ENCODE peak calls at places on chromosome 16, in seven cellular contexts. C is heart right ventricle, L is stomach, O is prostate gland, Z is thyroid gland, W is endothelial cell, K is breast epithelium. V is an unnamed sample.

GRCh38 chr16:31138621-31139578 is 3.4 kb upstream of the PRSS8 start:
- DNase-seq in C (no peak), L (peak), O (peak), Z (peak), W (no peak), K (no peak), V (peak)

GRCh38 chr16:88387177-88387576 is 4.4 kb downstream of the ZNF469 start:
- DNase-seq in C (no peak), L (no peak), O (no peak), Z (no peak), W (no peak), K (no peak), V (peak)

GRCh38 chr16:63877401-63877800 is 1244.5 kb downstream of the CDH11 start:
- DNase-seq in C (no peak), L (no peak), O (no peak), Z (no peak), W (no peak), K (no peak), V (no peak)

GRCh38 chr16:28609631-28610594 is at the start of gene SULT1A1:
- DNase-seq in C (peak), L (peak), O (no peak), Z (peak), W (no peak), K (peak), V (peak)

GRCh38 chr16:85306071-85306792 is 194.0 kb upstream of the CIBAR2 start:
- DNase-seq in C (peak), L (peak), O (peak), Z (peak), W (no peak), K (peak), V (peak)

GRCh38 chr16:78200023-78200389 is 100.6 kb downstream of the WWOX start:
- DNase-seq in C (no peak), L (no peak), O (no peak), Z (no peak), W (no peak), K (no peak), V (no peak)

GRCh38 chr16:29736112-29736511 is 9.7 kb downstream of the C16orf54 start:
- DNase-seq in C (no peak), L (no peak), O (no peak), Z (no peak), W (no peak), K (no peak), V (no peak)

GRCh38 chr16:84841787-84842300 is 22.1 kb downstream of the CRISPLD2 start:
- DNase-seq in C (no peak), L (peak), O (peak), Z (peak), W (no peak), K (peak), V (no peak)

GRCh38 chr16:88835383-88835782 is 21.4 kb downstream of the GALNS start:
- DNase-seq in C (no peak), L (no peak), O (no peak), Z (peak), W (no peak), K (no peak), V (peak)

GRCh38 chr16:8796469-8797363 is 723 bp downstream of the TMEM186 start:
- DNase-seq in C (no peak), L (no peak), O (no peak), Z (no peak), W (no peak), K (no peak), V (peak)

GRCh38 chr16:8797364-8798173 is at the start of the genes PMM2 and TMEM186:
- DNase-seq in C (peak), L (peak), O (peak), Z (peak), W (peak), K (peak), V (peak)

GRCh38 chr16:8798174-8798527 is 512 bp downstream of the PMM2 start:
- DNase-seq in C (no peak), L (no peak), O (no peak), Z (no peak), W (no peak), K (no peak), V (peak)

GRCh38 chr16:8795818-8796217 is 1.6 kb downstream of the TMEM186 start:
- DNase-seq in C (no peak), L (no peak), O (no peak), Z (no peak), W (no peak), K (no peak), V (no peak)

GRCh38 chr16:8795096-8795495 is 2.3 kb downstream of the TMEM186 start:
- DNase-seq in C (no peak), L (no peak), O (no peak), Z (no peak), W (no peak), K (no peak), V (no peak)
- TF ChIP-seq CTCF in C (no peak), L (no peak), O (no peak), Z (no peak), W (no peak), K (no peak), V (no peak)

DNA sequence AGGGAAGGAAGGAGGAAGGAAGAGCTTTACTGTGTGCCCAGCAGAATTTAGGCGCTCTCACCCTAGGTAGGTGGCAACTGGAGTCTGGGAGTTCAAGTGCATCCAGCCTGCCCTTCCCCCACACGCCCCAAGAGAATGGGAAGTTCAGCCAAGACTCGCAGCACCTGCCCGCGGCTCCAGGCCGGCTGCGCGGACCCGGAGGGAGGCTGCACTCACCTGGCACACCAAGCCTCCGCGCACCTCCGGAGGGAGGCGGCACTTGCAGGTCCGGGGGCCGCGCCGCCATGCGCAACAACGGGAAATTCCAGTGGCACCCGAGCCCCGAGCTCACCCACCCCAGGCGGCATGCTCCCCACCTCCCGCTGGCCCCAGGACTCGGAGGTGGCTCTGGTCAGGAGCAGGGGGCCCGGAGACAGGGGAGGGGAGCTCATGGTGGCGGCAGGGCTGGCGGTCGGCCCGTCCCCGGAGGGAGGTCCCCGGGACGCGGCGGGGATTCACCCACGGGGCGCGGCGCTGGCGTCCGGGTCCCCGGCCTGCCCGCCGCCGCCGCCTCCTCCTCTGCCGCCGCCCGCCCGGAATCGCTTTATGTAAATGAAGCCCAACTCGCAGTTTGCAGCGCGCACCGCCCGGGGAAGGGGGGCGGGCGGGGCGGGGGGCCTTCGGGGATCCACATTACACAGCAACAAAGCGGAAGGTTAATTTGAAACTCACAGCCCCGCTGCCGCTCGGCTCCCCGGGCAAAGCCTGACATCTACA is at the start of gene ZFHX3:
- DNase-seq in C (peak), L (peak), O (peak), Z (peak), W (no peak), K (peak), V (peak)
- TF ChIP-seq CTCF in C (no peak), L (no peak), O (no peak), Z (no peak), W (no peak), K (no peak), V (peak)

GRCh38 chr16:35184356-35184870 is 1725.0 kb downstream of the TP53TG3F start:
- DNase-seq in C (no peak), L (no peak), O (no peak), Z (no peak), W (no peak), K (no peak), V (no peak)

GRCh38 chr16:35185366-35186044 is 1726.1 kb downstream of the TP53TG3F start:
- DNase-seq in C (no peak), L (no peak), O (no peak), Z (no peak), W (no peak), K (no peak), V (no peak)

GRCh38 chr16:35186045-35186759 is 1726.8 kb downstream of the TP53TG3F start:
- DNase-seq in C (no peak), L (no peak), O (no peak), Z (no peak), W (no peak), K (no peak), V (no peak)

GRCh38 chr16:35187665-35188225 is 1728.3 kb downstream of the TP53TG3F start:
- DNase-seq in C (no peak), L (no peak), O (no peak), Z (no peak), W (no peak), K (no peak), V (no peak)

DNA sequence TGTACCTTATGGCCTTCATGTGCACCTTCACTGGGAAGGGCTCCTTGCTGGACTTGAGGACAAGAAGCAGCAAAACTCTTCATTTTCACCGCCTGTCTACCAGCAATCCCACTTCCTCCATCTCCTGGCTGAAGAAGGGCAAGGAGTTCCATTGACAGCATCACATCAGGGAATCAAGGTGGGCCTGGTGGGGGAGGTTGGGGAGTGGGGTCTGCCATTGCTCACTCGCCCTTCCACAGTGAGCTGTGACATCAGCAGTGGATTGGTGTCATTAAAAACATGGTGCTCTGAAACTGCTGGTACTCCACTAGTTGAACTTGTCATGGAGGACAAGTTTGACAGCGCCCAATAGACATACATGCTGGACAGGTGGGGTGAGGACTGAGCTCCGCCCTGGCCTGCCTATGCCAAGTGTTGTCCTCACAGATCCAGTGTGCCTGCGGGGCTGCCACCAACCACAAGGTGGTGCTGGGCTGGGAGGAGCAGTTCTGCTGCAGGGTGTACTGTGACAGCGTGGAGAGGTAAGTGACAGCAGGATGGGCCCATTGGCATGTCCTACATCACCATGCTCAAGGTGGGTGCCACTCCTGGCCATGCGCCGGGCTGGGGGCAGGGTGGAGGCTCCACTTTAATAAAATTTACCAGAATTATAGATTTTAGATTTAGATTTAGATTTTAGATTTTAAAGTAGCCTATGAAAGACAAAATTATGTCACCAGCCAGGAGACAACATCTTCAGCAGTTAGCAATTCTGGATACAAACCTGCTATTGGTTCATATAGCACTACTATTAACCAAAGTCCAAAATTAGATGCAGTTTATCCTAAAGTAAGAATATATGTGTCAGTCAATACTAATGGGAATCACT is 1729.1 kb downstream of the TP53TG3F start:
- DNase-seq in C (no peak), L (no peak), O (no peak), Z (no peak), W (no peak), K (no peak), V (no peak)
- TF ChIP-seq CTCF in C (no peak), L (no peak), O (no peak), Z (no peak), W (no peak), K (no peak), V (no peak)

DNA sequence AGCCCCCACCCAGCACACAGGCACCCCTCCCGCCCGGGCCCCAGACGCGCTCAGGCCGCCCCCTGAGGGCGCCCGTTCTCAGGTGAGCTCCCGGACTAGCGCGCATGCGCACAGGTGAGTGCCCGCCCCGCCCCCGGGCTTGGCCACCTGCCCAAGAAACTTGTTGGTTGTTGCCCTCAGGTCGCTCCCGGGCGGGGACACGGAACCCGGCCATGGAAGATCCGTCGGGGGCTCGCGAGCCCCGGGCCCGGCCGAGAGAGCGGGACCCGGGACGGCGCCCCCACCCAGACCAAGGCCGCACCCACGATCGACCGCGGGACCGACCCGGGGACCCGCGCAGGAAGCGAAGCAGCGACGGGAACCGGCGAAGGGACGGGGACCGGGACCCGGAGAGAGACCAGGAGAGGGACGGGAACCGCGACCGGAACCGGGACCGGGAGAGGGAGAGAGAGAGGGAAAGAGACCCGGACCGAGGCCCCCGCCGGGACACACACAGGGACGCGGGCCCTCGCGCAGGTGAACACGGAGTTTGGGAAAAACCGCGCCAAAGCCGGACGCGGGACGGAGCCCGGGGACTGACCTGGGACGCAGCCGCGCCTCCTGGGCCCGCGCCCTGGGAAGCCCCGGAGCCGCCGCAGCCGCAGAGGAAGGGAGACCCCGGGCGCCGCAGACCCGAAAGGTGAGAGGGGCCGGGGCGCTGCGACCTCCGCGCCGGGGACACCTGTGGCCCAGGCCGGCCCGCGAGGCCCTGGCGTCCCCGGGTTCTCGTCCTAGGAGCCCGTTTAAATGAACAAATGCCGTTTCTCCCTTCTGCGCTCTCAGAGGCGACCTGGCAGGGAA is at the start of gene MARVELD3:
- DNase-seq in C (no peak), L (peak), O (peak), Z (peak), W (peak), K (peak), V (no peak)
- TF ChIP-seq CTCF in C (no peak), L (no peak), O (peak), Z (no peak), W (no peak), K (no peak), V (no peak)

GRCh38 chr16:73251608-73252007 is 203.7 kb upstream of the ZFHX3 start:
- DNase-seq in C (no peak), L (no peak), O (no peak), Z (no peak), W (no peak), K (no peak), V (no peak)
- TF ChIP-seq CTCF in C (no peak), L (no peak), O (no peak), Z (no peak), W (no peak), K (no peak), V (no peak)